ENCODE peak calls at places on chromosomes 4 and X, in four cellular contexts. O is neural progenitor cell, M is SK-N-SH, G is HCT116. F is an unnamed sample.

GRCh38 chrX:110045988-110046387 is 43.1 kb downstream of the TMEM164 start:
- DNase-seq in O (peak; percentile 43), M (no peak), G (no peak), F (no peak)

GRCh38 chr4:149108626-149109025 is 666.4 kb upstream of the NR3C2 start:
- DNase-seq in O (no peak), M (no peak), G (no peak), F (peak; percentile 38)

GRCh38 chr4:74197123-74197522 is 39.2 kb downstream of the MTHFD2L start:
- DNase-seq in O (no peak), M (no peak), G (no peak), F (no peak)

GRCh38 chrX:101691823-101692222 is 32.2 kb upstream of the ARMCX2 start:
- DNase-seq in O (no peak), M (no peak), G (no peak), F (no peak)

GRCh38 chr4:95191537-95191936 is 357.2 kb downstream of the UNC5C start:
- DNase-seq in O (no peak), M (no peak), G (no peak), F (no peak)

GRCh38 chrX:116272328-116272727 is 101.8 kb downstream of the AGTR2 start:
- DNase-seq in O (no peak), M (no peak), G (peak; percentile 70), F (peak; percentile 86)

GRCh38 chrX:10607233-10607632 is 13.2 kb downstream of the MID1 start:
- DNase-seq in O (no peak), M (no peak), G (no peak), F (no peak)

GRCh38 chrX:132855760-132856341 is 102.6 kb downstream of the HS6ST2 start:
- DNase-seq in O (no peak), M (no peak), G (no peak), F (no peak)

GRCh38 chrX:141158084-141158483 is 18.8 kb downstream of the LDOC1 start:
- DNase-seq in O (no peak), M (no peak), G (no peak), F (no peak)

GRCh38 chr4:153000068-153000420 is 63.9 kb downstream of the FHDC1 start:
- DNase-seq in O (no peak), M (no peak), G (no peak), F (no peak)

GRCh38 chrX:2552621-2553297 is 52.0 kb upstream of the DHRSX start:
- DNase-seq in O (no peak), M (no peak), G (no peak), F (peak; percentile 79)

GRCh38 chrX:63434665-63435064 is 83.5 kb upstream of the SPIN4 start:
- DNase-seq in O (no peak), M (no peak), G (peak; percentile 18), F (no peak)

GRCh38 chr4:146222313-146222712 is 8.0 kb downstream of the REELD1 start:
- DNase-seq in O (no peak), M (no peak), G (no peak), F (peak; percentile 39)

GRCh38 chrX:2513120-2513664 is 12.4 kb upstream of the DHRSX start:
- DNase-seq in O (no peak), M (no peak), G (no peak), F (no peak)

GRCh38 chr4:39770969-39771724 is 73.2 kb downstream of the UBE2K start:
- DNase-seq in O (no peak), M (peak; percentile 27), G (no peak), F (no peak)

GRCh38 chrX:136497556-136498048 is at the start of gene HTATSF1:
- DNase-seq in O (peak; percentile 38), M (no peak), G (no peak), F (no peak)

GRCh38 chr4:103092245-103092644 is 7.4 kb downstream of the BDH2 start:
- DNase-seq in O (no peak), M (no peak), G (no peak), F (peak; percentile 35)

GRCh38 chr4:112973897-112974296 is 75.6 kb upstream of the ANK2 start:
- DNase-seq in O (no peak), M (peak; percentile 39), G (no peak), F (no peak)

GRCh38 chr4:24730256-24731001 is 64.9 kb upstream of the SOD3 start:
- DNase-seq in O (no peak), M (no peak), G (no peak), F (peak; percentile 93)

GRCh38 chrX:108139303-108139702 is 47.7 kb downstream of the ATG4A start:
- DNase-seq in O (no peak), M (peak; percentile 21), G (no peak), F (peak; percentile 7)

GRCh38 chrX:122238801-122239200 is 945.3 kb upstream of the GRIA3 start:
- DNase-seq in O (no peak), M (no peak), G (no peak), F (peak; percentile 42)

GRCh38 chr4:106529348-106530033 is 160.9 kb upstream of the GIMD1 start:
- DNase-seq in O (no peak), M (no peak), G (peak; percentile 35), F (peak; percentile 71)

GRCh38 chrX:152896450-152896849 is 1.4 kb upstream of the ZNF185 start:
- DNase-seq in O (no peak), M (no peak), G (peak; percentile 29), F (peak; percentile 51)

GRCh38 chr4:8083086-8083825 is 75.4 kb downstream of the ABLIM2 start:
- DNase-seq in O (no peak), M (no peak), G (no peak), F (no peak)

GRCh38 chr4:1232661-1233621 is 16.0 kb downstream of the CTBP1 start:
- DNase-seq in O (peak; percentile 26), M (peak; percentile 96), G (no peak), F (no peak)

GRCh38 chr4:57154191-57154590 is 44.0 kb upstream of the IGFBP7 start:
- DNase-seq in O (peak; percentile 7), M (no peak), G (no peak), F (peak; percentile 18)

GRCh38 chrX:73615022-73615421 is 52.0 kb downstream of the CHIC1 start:
- DNase-seq in O (no peak), M (no peak), G (no peak), F (no peak)

GRCh38 chr4:18464160-18464559 is 442.6 kb upstream of the LCORL start:
- DNase-seq in O (no peak), M (no peak), G (no peak), F (no peak)

GRCh38 chrX:70253377-70254062 is 6.5 kb downstream of the P2RY4 start:
- DNase-seq in O (no peak), M (no peak), G (peak; percentile 39), F (peak; percentile 54)

GRCh38 chrX:1451251-1451675 is 1.4 kb downstream of the ASMTL start:
- DNase-seq in O (no peak), M (no peak), G (no peak), F (no peak)

GRCh38 chr4:142713282-142714030 is 132.6 kb downstream of the INPP4B start:
- DNase-seq in O (no peak), M (no peak), G (no peak), F (no peak)

GRCh38 chr4:89835413-89835812 is 1.5 kb downstream of the SNCA start:
- DNase-seq in O (no peak), M (no peak), G (no peak), F (no peak)

GRCh38 chrX:17654116-17654515 is 83.2 kb upstream of the SCML1 start:
- DNase-seq in O (no peak), M (no peak), G (no peak), F (no peak)

GRCh38 chr4:2069161-2069971 is 10.2 kb downstream of the NAT8L start:
- DNase-seq in O (no peak), M (peak; percentile 46), G (no peak), F (no peak)

DNA sequence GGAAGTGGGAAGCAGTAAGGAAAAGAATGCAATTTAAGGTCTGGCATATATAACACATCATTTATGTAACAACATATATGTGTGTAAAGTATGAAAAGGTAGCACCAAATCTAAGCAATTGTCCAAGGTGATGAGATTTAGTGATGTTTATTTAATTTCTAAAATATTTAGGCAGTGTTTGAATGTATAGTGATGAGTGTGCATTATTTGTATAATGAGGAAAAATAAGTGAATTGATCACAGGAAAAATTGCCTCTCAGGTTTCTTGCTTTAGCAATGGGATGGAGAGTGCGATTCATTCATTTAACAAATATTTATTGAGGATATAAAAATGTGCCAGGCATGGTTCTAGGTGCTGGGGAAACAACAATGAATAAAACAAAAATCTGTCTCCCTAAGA is 2.2 kb upstream of the MAGED1 start:
- DNase-seq in O (no peak), M (no peak), G (no peak), F (no peak)
- H3K27ac ChIP-seq in O (no peak overlapping the region), M (peak overlapping the region; percentile 99), G (no peak overlapping the region), F (peak overlapping the region; percentile 91)

GRCh38 chr4:120005091-120005490 is 61.6 kb downstream of the MAD2L1 start:
- DNase-seq in O (no peak), M (no peak), G (no peak), F (peak; percentile 52)

GRCh38 chr4:120005527-120005926 is 61.1 kb downstream of the MAD2L1 start:
- DNase-seq in O (no peak), M (no peak), G (no peak), F (no peak)

GRCh38 chr4:120001850-120002249 is 64.8 kb downstream of the MAD2L1 start:
- DNase-seq in O (no peak), M (no peak), G (no peak), F (no peak)

GRCh38 chr4:120004054-120004453 is 62.6 kb downstream of the MAD2L1 start:
- DNase-seq in O (no peak), M (no peak), G (no peak), F (no peak)

GRCh38 chr4:120003193-120003592 is 63.5 kb downstream of the MAD2L1 start:
- DNase-seq in O (no peak), M (no peak), G (no peak), F (no peak)
- TF ChIP-seq EZH2phosphoT487 in O (no peak), M (no peak), G (no peak), F (no peak)

GRCh38 chr4:183905081-183905592 is at the start of gene STOX2:
- DNase-seq in O (peak; percentile 92), M (peak; percentile 93), G (no peak), F (peak; percentile 38)

GRCh38 chr4:183908284-183908683 is 3.2 kb downstream of the STOX2 start:
- DNase-seq in O (peak; percentile 17), M (no peak), G (no peak), F (no peak)

GRCh38 chr4:183905593-183906485 is 732 bp downstream of the STOX2 start:
- DNase-seq in O (peak; percentile 83), M (peak; percentile 75), G (no peak), F (peak; percentile 32)

GRCh38 chr4:183906736-183907651 is 1.9 kb downstream of the STOX2 start:
- DNase-seq in O (peak; percentile 72), M (peak; percentile 72), G (no peak), F (peak; percentile 2)

DNA sequence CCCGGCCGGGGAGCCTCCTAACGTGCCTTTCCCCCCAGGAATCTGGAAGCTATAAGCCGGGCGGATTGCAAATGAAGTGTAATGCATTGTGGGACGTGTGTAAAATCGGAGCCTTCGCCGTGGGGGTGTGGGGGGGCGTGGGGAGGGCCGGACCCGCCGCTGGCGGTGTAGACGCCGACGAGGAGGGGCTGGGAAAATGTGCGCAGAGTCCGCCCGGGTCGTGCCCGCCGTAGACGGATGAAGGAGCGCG is 1.3 kb downstream of the STOX2 start:
- DNase-seq in O (no peak), M (peak; percentile 73), G (no peak), F (no peak)
- H3K27ac ChIP-seq in O (no peak overlapping the region), M (peak overlapping the region; percentile 95), G (no peak overlapping the region), F (no peak overlapping the region)

DNA sequence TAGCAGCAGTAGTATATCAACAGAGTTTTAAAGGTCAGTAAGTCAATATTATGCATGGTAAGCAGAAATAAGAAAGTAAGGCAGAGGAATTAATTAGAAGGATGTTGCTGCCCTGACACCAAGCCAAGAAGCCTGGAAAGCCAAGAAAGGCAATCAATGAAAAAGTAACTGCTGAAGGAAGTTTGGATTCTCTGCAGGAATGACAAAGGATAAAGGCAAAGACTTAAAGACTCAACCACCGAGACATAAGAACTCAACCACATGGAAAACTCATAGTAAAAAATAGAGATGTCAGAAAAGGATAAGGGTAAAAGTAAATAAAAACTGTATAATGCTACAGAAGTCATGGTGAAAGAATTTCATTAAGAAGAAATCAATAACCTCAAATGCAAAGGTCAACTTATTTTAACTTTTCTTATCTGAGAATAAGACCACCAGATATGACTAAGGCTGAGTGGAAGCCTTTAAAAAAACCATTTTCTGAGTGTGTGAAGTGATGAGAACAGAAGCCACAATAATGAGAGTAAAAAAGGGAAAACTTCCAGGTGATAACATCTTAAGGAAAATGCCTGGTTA is 55.2 kb downstream of the NEK1 start:
- DNase-seq in O (no peak), M (no peak), G (peak; percentile 84), F (no peak)
- TF ChIP-seq EZH2phosphoT487 in O (no peak), M (no peak), G (no peak), F (no peak)